ENCODE peak calls at places on chromosome 22, in four cellular contexts. B is heart right ventricle, A is nephron progenitor cell, H is left ventricle myocardium inferior. V is an unnamed sample.
A peak's percentile ranks its signal among the peaks of the same experiment; 100 is the strongest.

GRCh38 chr22:28718044-28718443 is 23.6 kb downstream of the CHEK2 start:
- DNase-seq in B (no peak), A (no peak), H (no peak), V (no peak)

GRCh38 chr22:47159592-47159991 is 397.1 kb downstream of the TBC1D22A start:
- DNase-seq in B (no peak), A (no peak), H (no peak), V (no peak)

GRCh38 chr22:36744791-36745190 is 31.1 kb downstream of the IFT27 start:
- DNase-seq in B (no peak), A (no peak), H (no peak), V (no peak)

GRCh38 chr22:17257091-17257490 is 37.9 kb upstream of the ADA2 start:
- DNase-seq in B (no peak), A (no peak), H (no peak), V (no peak)

GRCh38 chr22:32880906-32881596 is 79.5 kb downstream of the TIMP3 start:
- DNase-seq in B (peak; percentile 87), A (peak; percentile 42), H (peak; percentile 89), V (peak; percentile 66)

GRCh38 chr22:41094036-41094435 is 1.6 kb downstream of the EP300 start:
- DNase-seq in B (no peak), A (no peak), H (no peak), V (no peak)

GRCh38 chr22:26481112-26481693 is 2.4 kb downstream of the HPS4 start:
- DNase-seq in B (no peak), A (no peak), H (no peak), V (no peak)

GRCh38 chr22:28237092-28237491 is 318.0 kb upstream of the PITPNB start:
- DNase-seq in B (no peak), A (no peak), H (no peak), V (no peak)

GRCh38 chr22:47174671-47175111 is 412.2 kb downstream of the TBC1D22A start:
- DNase-seq in B (no peak), A (no peak), H (no peak), V (peak; percentile 6)

GRCh38 chr22:50504245-50505211 is 3.0 kb downstream of the LMF2 start:
- DNase-seq in B (no peak), A (no peak), H (no peak), V (no peak)

GRCh38 chr22:45421349-45422057 is 8.0 kb downstream of the RIBC2 start:
- DNase-seq in B (no peak), A (no peak), H (no peak), V (no peak)

GRCh38 chr22:36816338-36816634 is 549 bp downstream of the PVALB start:
- DNase-seq in B (no peak), A (no peak), H (no peak), V (no peak)

GRCh38 chr22:26079009-26079408 is 90.3 kb upstream of the SEZ6L start:
- DNase-seq in B (no peak), A (peak; percentile 20), H (no peak), V (no peak)

GRCh38 chr22:49325531-49326395 is 501.9 kb downstream of the BRD1 start:
- DNase-seq in B (no peak), A (no peak), H (no peak), V (no peak)

GRCh38 chr22:46076651-46077339 is 73.5 kb upstream of the PPARA start:
- DNase-seq in B (no peak), A (no peak), H (peak; percentile 52), V (no peak)

GRCh38 chr22:30219049-30219448 is 27.5 kb downstream of the LIF start:
- DNase-seq in B (no peak), A (no peak), H (no peak), V (no peak)
- TF ChIP-seq CTCF in B (no peak), A (no peak), H (no peak), V (peak; percentile 39)

GRCh38 chr22:37907036-37907954 is 1.2 kb downstream of the MICALL1 start:
- DNase-seq in B (no peak), A (no peak), H (no peak), V (no peak)

GRCh38 chr22:37904572-37905533 is 1.2 kb upstream of the MICALL1 start:
- DNase-seq in B (peak; percentile 33), A (peak; percentile 12), H (peak; percentile 29), V (no peak)

GRCh38 chr22:37906364-37907008 is 389 bp downstream of the MICALL1 start:
- DNase-seq in B (peak; percentile 19), A (peak; percentile 56), H (peak; percentile 35), V (no peak)

GRCh38 chr22:37909756-37910155 is 3.7 kb downstream of the MICALL1 start:
- DNase-seq in B (no peak), A (no peak), H (no peak), V (no peak)

GRCh38 chr22:37905534-37906363 is at the start of gene MICALL1:
- DNase-seq in B (peak; percentile 67), A (peak; percentile 86), H (peak; percentile 76), V (peak; percentile 44)
- TF ChIP-seq CTCF in B (no peak), A (no peak), H (peak; percentile 51), V (no peak)

GRCh38 chr22:39595622-39596182 is 25.1 kb downstream of the CACNA1I start:
- DNase-seq in B (no peak), A (no peak), H (no peak), V (no peak)

GRCh38 chr22:39597236-39597869 is 26.8 kb downstream of the CACNA1I start:
- DNase-seq in B (no peak), A (no peak), H (no peak), V (no peak)

GRCh38 chr22:39600491-39601179 is 30.1 kb downstream of the CACNA1I start:
- DNase-seq in B (no peak), A (no peak), H (no peak), V (no peak)

GRCh38 chr22:39596601-39597000 is 26.0 kb downstream of the CACNA1I start:
- DNase-seq in B (no peak), A (no peak), H (no peak), V (no peak)

DNA sequence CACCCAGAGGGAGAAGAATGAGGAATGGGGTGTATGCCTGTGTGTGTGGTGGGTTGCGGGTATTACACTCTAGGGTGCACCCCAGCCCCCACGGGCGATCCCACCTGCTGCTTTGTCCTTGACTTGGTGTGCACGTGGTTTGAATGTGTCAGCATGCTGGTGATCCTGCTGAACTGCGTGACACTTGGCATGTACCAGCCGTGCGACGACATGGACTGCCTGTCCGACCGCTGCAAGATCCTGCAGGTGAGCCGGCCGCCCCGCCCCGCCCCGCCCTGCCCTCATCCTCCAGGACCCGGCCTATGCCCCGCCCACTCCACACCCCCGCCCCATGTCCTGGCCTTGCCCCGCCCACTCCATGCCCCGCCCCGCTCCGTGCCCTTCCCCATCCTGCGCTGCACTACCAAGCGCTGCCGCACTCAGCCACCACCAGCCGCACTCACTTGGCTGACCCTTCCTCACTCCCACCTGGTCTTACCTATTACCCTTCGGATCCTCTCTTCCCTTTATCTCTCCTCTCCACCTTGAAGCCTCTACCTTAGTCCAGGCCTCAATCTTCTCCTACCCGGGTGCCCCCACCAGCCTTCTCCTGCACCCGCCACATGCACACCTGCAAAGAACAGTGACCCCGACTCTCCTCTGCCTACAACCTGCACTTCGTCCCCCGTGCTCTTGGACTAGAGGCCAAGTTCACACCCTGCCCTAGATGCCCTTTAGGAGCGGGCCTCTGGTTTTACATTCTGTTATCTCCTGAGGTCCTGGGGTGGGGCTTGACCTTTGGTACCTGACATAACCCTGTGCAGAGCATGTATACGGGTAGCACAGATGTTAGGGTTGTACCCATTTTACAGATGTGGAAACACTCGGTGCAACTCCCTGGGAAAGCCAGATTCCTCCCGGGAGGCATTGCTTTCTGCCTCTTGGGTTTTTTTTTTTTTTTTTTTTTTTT is 27.7 kb downstream of the CACNA1I start:
- DNase-seq in B (no peak), A (peak; percentile 91), H (no peak), V (no peak)
- TF ChIP-seq CTCF in B (no peak), A (no peak), H (no peak), V (no peak)

DNA sequence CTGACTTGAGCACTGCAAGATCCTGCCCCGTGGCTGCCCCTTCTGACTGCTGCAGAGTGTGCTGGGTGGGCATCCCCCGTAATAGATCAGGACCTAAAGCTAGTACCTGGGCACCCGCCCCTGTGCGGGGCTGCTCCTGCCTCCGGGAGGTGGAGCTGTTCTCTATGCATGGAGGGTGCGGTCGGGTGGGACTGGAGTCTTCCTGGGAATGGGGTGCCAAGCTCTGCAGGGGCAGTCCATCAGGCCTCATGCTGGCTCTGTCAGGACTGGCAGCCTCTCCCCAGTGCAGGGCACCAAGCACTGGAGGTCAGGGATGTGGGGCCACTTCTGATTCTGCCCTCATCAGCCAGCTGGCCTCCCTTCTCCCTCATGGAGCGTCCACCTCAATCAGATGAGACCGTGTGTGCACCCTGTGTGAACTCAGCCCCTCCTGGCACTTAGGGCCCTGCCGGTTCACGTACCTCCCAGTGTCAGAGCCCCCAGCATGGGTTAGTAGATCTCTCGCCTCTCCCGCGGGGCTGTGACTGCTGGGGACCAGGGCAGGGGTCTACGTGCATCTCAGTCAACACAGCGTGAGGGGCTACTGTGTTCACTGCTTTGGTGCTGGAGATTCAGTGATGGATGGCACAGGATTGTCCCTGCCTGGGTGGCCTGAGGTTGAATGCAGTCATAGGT is 30.7 kb downstream of the MPPED1 start:
- DNase-seq in B (no peak), A (no peak), H (no peak), V (no peak)
- TF ChIP-seq CTCF in B (no peak), A (no peak), H (no peak), V (no peak)

DNA sequence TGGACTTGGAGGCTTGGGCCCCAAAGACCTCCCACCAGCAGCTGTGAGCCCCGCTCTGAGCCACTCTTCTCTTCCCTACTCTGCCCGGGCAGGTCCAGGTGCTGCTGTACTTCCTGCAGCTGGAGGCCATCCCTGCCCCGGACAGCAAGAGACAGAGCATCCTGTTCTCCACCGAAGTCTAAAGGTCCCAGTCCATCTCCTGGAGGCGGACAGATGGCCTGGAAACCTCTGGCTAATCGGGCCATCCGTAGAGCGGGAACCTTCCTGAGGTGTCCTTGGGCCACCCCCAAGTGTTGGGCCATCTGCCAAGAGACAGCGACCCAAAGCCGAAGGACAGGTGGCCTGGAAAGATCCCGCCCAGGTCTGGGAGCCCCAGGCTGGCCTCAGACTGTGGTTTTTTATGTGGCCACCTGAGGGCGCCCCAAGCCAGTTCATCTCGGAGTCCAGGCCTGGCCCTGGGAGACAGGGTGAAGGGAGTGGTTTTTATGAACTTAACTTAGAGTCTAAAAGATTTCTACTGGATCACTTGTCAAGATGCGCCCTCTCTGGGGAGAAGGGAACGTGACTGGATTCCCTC is 135.1 kb downstream of the BCR start:
- DNase-seq in B (peak; percentile 43), A (peak; percentile 82), H (peak; percentile 68), V (peak; percentile 87)
- TF ChIP-seq CTCF in B (peak; percentile 80), A (peak; percentile 72), H (peak; percentile 83), V (peak; percentile 82)

DNA sequence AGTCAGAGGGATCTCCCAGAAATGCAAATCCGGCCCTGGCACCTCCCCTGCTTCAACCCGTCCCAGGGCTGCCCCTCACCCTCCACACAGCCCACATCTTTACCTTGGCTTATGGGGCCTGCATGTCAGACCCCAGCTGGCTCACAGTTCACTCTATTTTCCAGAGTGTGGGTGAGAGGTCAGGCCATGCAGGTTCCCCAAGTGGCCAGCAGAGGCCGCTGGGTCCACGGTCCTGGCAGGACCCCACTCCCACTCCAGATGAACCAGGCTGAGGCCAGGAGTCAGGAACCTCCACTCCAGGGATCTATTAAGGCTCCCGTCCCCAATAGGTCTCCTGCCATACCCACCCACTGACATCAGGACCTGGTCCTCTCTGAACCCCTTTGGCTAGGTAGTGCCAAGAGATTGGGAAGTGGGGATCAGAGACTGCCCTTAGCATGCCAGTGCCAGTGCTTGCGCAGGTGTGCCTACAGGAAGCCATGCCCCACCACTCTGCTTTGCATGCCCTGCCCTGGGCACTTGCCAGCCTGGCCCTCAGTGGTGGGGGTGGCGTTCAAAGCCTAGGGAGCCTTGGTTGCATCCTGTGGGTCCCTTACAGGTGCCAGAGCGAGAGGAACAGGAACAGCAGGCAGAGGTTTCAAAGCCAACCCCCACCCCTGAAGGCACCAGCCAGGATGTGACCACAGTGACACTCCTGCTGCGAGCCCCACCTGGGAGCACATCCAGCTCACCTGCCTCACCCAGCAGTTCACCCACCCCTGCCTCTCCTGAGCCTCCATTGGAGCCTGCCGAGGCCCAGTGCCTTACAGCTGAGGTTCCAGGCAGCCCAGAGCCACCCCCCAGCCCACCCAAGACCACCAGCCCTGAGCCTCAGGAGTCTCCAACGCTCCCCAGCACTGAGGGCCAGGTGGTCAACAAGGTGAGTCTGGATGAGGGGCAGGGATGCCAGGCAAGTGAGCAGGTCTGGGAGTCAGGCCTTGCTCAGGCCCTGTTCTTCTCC is 8.3 kb downstream of the SMTN start:
- DNase-seq in B (peak; percentile 5), A (peak; percentile 65), H (no peak), V (no peak)
- TF ChIP-seq CTCF in B (peak; percentile 83), A (peak; percentile 69), H (peak; percentile 90), V (peak; percentile 47)

V was measured in mesothelial cell of epicardium.